ENCODE peak calls at places on chromosomes 12 and 14, in eight cellular contexts. B is HCT116, I is fibroblast of lung, A is MM.1S, W is HepG2, Y is endothelial cell of umbilical vein, K is GM23248, M is astrocyte. T is an unnamed sample.
A peak's percentile ranks its signal among the peaks of the same experiment; 100 is the strongest.

GRCh38 chr14:105082703-105083102 is 17.5 kb upstream of the GPR132 start:
- DNase-seq in B (no peak), I (no peak), Y (no peak), M (no peak), W (no peak), K (no peak), A (no peak), T (no peak)

GRCh38 chr14:104872469-104873341 is 7.6 kb downstream of the CEP170B start:
- DNase-seq in B (no peak), I (peak; percentile 73), K (peak; percentile 87), M (peak; percentile 44), W (no peak), Y (no peak), A (no peak), T (no peak)

GRCh38 chr12:53097564-53098353 is at the start of gene IGFBP6:
- DNase-seq in B (no peak), Y (peak; percentile 45), I (peak; percentile 45), A (peak; percentile 69), K (peak; percentile 90), W (no peak), M (peak; percentile 34), T (no peak)

GRCh38 chr12:22978962-22979361 is 354.0 kb downstream of the ETNK1 start:
- DNase-seq in M (peak; percentile 97), A (no peak), B (no peak), I (peak; percentile 96), Y (peak; percentile 8), K (peak; percentile 94), W (no peak), T (no peak)

GRCh38 chr12:1170411-1170810 is 179.4 kb downstream of the ERC1 start:
- DNase-seq in I (no peak), A (no peak), B (no peak), Y (no peak), K (no peak), W (peak; percentile 25), M (no peak), T (no peak)

GRCh38 chr12:113077859-113078256 is 21.3 kb downstream of the DTX1 start:
- DNase-seq in Y (no peak), B (no peak), M (no peak), A (no peak), K (no peak), I (no peak), W (no peak), T (no peak)

GRCh38 chr12:123150273-123150803 is 552 bp downstream of the PITPNM2 start:
- DNase-seq in W (no peak), Y (no peak), M (no peak), K (no peak), B (no peak), I (no peak), A (no peak), T (no peak)

GRCh38 chr14:79837699-79838098 is 373.6 kb downstream of the DIO2 start:
- DNase-seq in A (no peak), B (no peak), W (no peak), K (no peak), M (no peak), Y (no peak), I (no peak), T (no peak)

GRCh38 chr12:90899456-90900182 is 55.4 kb downstream of the CCER1 start:
- DNase-seq in B (no peak), W (no peak), A (no peak), M (peak; percentile 57), Y (no peak), I (peak; percentile 12), K (peak; percentile 71), T (no peak)

GRCh38 chr14:30410986-30411385 is 148.0 kb upstream of the G2E3 start:
- DNase-seq in K (no peak), M (no peak), I (no peak), W (no peak), Y (no peak), A (peak; percentile 31), B (no peak), T (no peak)

GRCh38 chr12:47015381-47015780 is 64.0 kb upstream of the PCED1B start:
- DNase-seq in A (no peak), B (no peak), Y (no peak), I (no peak), M (no peak), W (no peak), K (no peak), T (no peak)

GRCh38 chr14:23428686-23429495 is 6.6 kb downstream of the MYH7 start:
- DNase-seq in B (no peak), W (no peak), K (no peak), M (no peak), A (no peak), I (no peak), Y (no peak), T (no peak)

GRCh38 chr12:100716949-100717732 is 77.4 kb upstream of the ANO4 start:
- DNase-seq in B (no peak), Y (no peak), A (no peak), K (peak; percentile 75), I (peak; percentile 13), W (no peak), M (peak; percentile 13), T (no peak)

GRCh38 chr14:104428333-104428851 is 151.2 kb upstream of the C14orf180 start:
- DNase-seq in B (no peak), I (no peak), W (no peak), M (no peak), K (no peak), Y (no peak), A (no peak), T (no peak)

GRCh38 chr12:32266756-32267155 is 132.6 kb upstream of the FGD4 start:
- DNase-seq in A (no peak), Y (no peak), I (no peak), M (no peak), K (no peak), W (no peak), B (no peak), T (no peak)

GRCh38 chr14:61562321-61563161 is 132.8 kb upstream of the HIF1A start:
- DNase-seq in A (no peak), Y (peak; percentile 89), K (peak; percentile 100), B (peak; percentile 96), I (peak; percentile 99), M (peak; percentile 100), W (peak; percentile 90), T (peak; percentile 100)

GRCh38 chr12:2691340-2692111 is 103.2 kb upstream of the FKBP4 start:
- DNase-seq in Y (no peak), B (peak; percentile 4), M (no peak), K (no peak), A (peak; percentile 85), W (no peak), I (no peak), T (no peak)

GRCh38 chr12:115149685-115150378 is 465.9 kb upstream of the TBX3 start:
- DNase-seq in Y (no peak), B (no peak), K (peak; percentile 93), A (no peak), M (peak; percentile 90), W (no peak), I (peak; percentile 95), T (no peak)

DNA sequence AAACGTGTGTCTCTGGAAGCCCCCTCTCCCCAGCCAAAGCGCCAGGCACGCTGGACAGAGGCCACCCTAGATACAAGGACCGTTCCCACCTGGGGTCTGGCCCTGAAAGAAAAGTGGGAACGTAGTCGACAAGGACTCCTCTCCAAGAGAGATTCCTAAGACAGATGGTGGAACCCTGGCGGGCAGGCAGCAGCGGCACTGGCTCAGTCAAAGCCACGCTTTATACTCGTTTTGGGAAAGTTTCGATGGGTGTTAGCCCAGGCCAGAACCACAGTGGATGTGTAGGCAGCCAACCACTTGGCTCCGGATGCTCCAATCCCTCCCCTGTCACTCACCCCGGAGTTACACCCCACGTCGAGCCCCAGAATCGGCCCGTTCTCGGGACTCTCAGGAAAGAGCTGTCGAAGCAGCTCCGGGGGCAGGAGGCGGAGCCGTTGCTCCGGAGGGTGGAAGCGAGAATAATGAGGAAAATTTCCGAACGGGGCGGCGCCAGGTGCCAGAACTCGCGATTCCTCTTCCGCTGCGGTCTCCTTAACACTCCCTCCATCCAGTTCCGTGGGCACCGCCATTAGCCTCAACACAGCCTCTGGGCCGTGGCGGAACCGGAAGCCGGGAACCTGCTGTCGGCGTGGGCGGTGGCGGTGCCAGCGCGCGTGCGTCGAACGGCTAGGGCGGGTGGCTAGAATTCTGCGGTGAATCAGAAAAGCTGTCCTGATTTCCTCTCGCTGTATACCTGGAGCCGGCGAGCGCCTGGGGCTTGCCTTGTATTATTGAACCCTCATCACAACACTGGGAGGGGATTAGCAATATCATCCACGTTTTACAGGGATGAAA is at the start of gene BCDIN3D:
- DNase-seq in W (peak; percentile 83), Y (peak; percentile 91), M (peak; percentile 85), B (peak; percentile 83), K (peak; percentile 98), A (peak; percentile 91), I (peak; percentile 89), T (peak; percentile 89)
- TF ChIP-seq EZH2 in W (no peak), Y (no peak), M (no peak), B (no peak), K (no peak), A (no peak), I (no peak), T (no peak)

DNA sequence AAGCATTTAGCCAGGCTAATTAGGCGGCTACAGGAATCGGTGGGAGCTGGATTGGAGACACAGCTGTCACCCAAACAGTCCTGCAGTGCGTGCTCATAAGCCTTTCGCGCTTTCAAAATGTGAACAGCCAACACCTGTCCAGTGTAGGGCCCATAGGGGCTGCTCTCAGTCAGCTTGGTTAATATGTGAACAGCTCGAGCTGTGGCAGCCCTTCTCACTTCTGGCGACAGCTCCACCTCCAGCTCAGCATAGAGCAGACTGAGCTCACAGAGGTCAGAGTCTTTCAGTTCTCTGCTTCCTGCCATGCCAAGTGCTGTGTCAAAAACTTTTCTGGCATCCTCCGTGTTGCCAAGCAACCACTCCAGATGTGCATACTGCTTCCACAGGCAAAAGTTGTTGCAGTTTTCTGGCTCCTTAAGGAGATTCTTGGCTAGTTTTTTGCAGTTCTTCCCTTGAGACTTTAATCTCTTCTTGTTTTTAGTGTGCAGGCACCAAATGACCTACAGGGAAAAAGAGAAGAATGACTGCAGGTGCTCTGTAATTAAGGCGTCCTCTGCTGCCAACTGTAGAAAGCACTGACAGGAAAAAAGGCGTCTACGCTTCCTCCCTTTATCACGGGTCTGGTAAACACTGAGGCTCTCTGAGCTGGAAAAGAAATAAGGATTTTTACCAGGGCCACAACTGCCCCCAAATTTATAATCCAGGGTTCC is 32.4 kb downstream of the PSMC1 start:
- DNase-seq in W (peak; percentile 3), B (no peak), I (peak; percentile 38), M (no peak), K (no peak), A (no peak), Y (peak; percentile 68), T (no peak)
- H3K4me3 ChIP-seq in W (no peak overlapping the region), B (no peak overlapping the region), I (no peak overlapping the region), M (no peak overlapping the region), K (no peak overlapping the region), A (no peak overlapping the region), Y (no peak overlapping the region), T (no peak overlapping the region)

DNA sequence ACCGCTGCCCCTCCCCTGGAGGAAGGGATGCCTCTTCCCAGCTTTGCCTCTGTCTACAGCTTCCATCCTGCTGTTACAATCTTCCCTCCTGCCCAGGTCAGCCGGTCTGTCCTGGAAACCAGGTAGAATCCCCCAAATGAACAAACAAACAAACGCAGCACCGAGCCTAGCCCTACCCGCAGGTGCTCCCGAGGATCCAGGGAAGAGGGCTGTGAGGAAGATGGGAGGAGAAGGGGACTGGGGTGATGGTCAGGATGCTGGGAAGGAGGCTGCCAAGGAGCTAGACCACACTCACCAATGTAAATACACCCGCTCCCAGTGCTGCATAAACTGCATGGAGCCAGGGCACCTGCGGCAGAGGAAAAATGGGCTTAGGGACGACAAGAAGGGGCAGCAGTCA is 16.6 kb downstream of the FAIM2 start:
- DNase-seq in A (no peak), I (no peak), Y (no peak), K (no peak), W (no peak), B (no peak), M (no peak), T (no peak)
- H3K27ac ChIP-seq in A (no peak overlapping the region), I (no peak overlapping the region), Y (no peak overlapping the region), K (no peak overlapping the region), W (no peak overlapping the region), B (no peak overlapping the region), M (no peak overlapping the region), T (no peak overlapping the region)

GRCh38 chr12:26122681-26123481 is 2.0 kb downstream of the BHLHE41 start:
- DNase-seq in I (peak; percentile 79), M (peak; percentile 82), W (no peak), K (peak; percentile 87), B (no peak), A (peak; percentile 76), Y (peak; percentile 68), T (peak; percentile 61)
- TF ChIP-seq EZH2 in I (no peak), M (no peak), W (peak; percentile 99), K (no peak), B (no peak), A (no peak), Y (peak; percentile 71), T (no peak)